ENCODE peak calls at places on chromosomes 1 and 21, in eight cellular contexts. B, K, G, H, J, Y, Q and X are unnamed samples. For H3K4me1, the result is how much of the 10 kb centered on the place peaks cover.

GRCh38 chr1:180366386-180367068 is 135.8 kb downstream of the ACBD6 start:
- DNase-seq in B (no peak), K (peak), G (no peak), H (no peak), J (no peak), Y (no peak), Q (peak), X (no peak)

GRCh38 chr1:185284533-185285244 is 32.4 kb downstream of the IVNS1ABP start:
- DNase-seq in B (no peak), K (no peak), G (no peak), H (no peak), J (no peak), Y (no peak), Q (no peak), X (no peak)

GRCh38 chr1:242033331-242033956 is 34.5 kb upstream of the MAP1LC3C start:
- DNase-seq in B (no peak), K (no peak), G (no peak), H (no peak), J (no peak), Y (no peak), Q (no peak), X (no peak)

GRCh38 chr1:178267646-178268094 is 173.8 kb downstream of the RASAL2 start:
- DNase-seq in B (peak), K (peak), G (no peak), H (no peak), J (no peak), Y (no peak), Q (peak), X (no peak)

GRCh38 chr1:54559111-54559548 is 11.1 kb downstream of the ACOT11 start:
- DNase-seq in B (no peak), K (no peak), G (no peak), H (peak), J (no peak), Y (peak), Q (no peak), X (no peak)

GRCh38 chr1:58812926-58813325 is 29.1 kb upstream of the JUN start:
- DNase-seq in B (no peak), K (no peak), G (no peak), H (no peak), J (no peak), Y (no peak), Q (no peak), X (no peak)

GRCh38 chr1:47444578-47445465 is 7.0 kb downstream of the FOXD2 start:
- DNase-seq in B (peak), K (peak), G (no peak), H (no peak), J (peak), Y (no peak), Q (no peak), X (no peak)

GRCh38 chr1:205532026-205532891 is 27.8 kb downstream of the CDK18 start:
- DNase-seq in B (no peak), K (no peak), G (no peak), H (peak), J (no peak), Y (no peak), Q (no peak), X (no peak)

GRCh38 chr1:24052119-24052695 is 59.7 kb downstream of the MYOM3 start:
- DNase-seq in B (no peak), K (no peak), G (no peak), H (no peak), J (no peak), Y (no peak), Q (no peak), X (no peak)

GRCh38 chr1:199859525-199859924 is 168.0 kb upstream of the NR5A2 start:
- DNase-seq in B (no peak), K (peak), G (peak), H (no peak), J (no peak), Y (no peak), Q (peak), X (no peak)

GRCh38 chr1:18463984-18464664 is 16.6 kb upstream of the KLHDC7A start:
- DNase-seq in B (peak), K (no peak), G (no peak), H (peak), J (no peak), Y (no peak), Q (no peak), X (no peak)

GRCh38 chr1:15756143-15757015 is 2.2 kb upstream of the FBLIM1 start:
- DNase-seq in B (no peak), K (peak), G (no peak), H (no peak), J (no peak), Y (no peak), Q (peak), X (peak)

GRCh38 chr1:2345297-2346075 is 45.9 kb downstream of the MORN1 start:
- DNase-seq in B (no peak), K (no peak), G (no peak), H (peak), J (no peak), Y (no peak), Q (no peak), X (peak)

GRCh38 chr1:151511636-151512215 is 539 bp downstream of the CGN start:
- DNase-seq in B (peak), K (peak), G (peak), H (no peak), J (no peak), Y (no peak), Q (peak), X (peak)

GRCh38 chr21:32593690-32594089 is 8.4 kb upstream of the TCP10L start:
- DNase-seq in B (no peak), K (no peak), G (no peak), H (peak), J (no peak), Y (no peak), Q (no peak), X (no peak)

GRCh38 chr1:22131875-22132486 is 10.9 kb downstream of the WNT4 start:
- DNase-seq in B (peak), K (peak), G (peak), H (peak), J (no peak), Y (no peak), Q (peak), X (peak)

GRCh38 chr1:155128755-155129473 is 1.2 kb downstream of the EFNA1 start:
- DNase-seq in B (peak), K (no peak), G (no peak), H (peak), J (no peak), Y (peak), Q (peak), X (no peak)

GRCh38 chr1:37930246-37931142 is 16.4 kb downstream of the INPP5B start:
- DNase-seq in B (no peak), K (peak), G (peak), H (no peak), J (no peak), Y (peak), Q (peak), X (no peak)

GRCh38 chr1:219324629-219325367 is 151.1 kb downstream of the LYPLAL1 start:
- DNase-seq in B (no peak), K (peak), G (no peak), H (no peak), J (no peak), Y (no peak), Q (peak), X (peak)

GRCh38 chr1:9823943-9824701 is at the start of gene CLSTN1:
- DNase-seq in B (peak), K (peak), G (peak), H (peak), J (peak), Y (peak), Q (peak), X (peak)

GRCh38 chr21:44907966-44908364 is 12.7 kb downstream of the ITGB2 start:
- DNase-seq in B (no peak), K (peak), G (no peak), H (peak), J (no peak), Y (no peak), Q (no peak), X (no peak)

GRCh38 chr1:58783090-58783992 is 506 bp downstream of the JUN start:
- DNase-seq in B (peak), K (peak), G (peak), H (peak), J (peak), Y (peak), Q (peak), X (peak)

GRCh38 chr1:56120021-56120420 is 459.3 kb downstream of the PLPP3 start:
- DNase-seq in B (no peak), K (peak), G (no peak), H (no peak), J (no peak), Y (no peak), Q (peak), X (no peak)

GRCh38 chr21:33857846-33858671 is 57.5 kb downstream of the ATP5PO start:
- DNase-seq in B (peak), K (no peak), G (no peak), H (no peak), J (no peak), Y (no peak), Q (no peak), X (no peak)

GRCh38 chr1:10794724-10795304 is 1.6 kb downstream of the CASZ1 start:
- DNase-seq in B (peak), K (peak), G (no peak), H (no peak), J (no peak), Y (peak), Q (peak), X (peak)

GRCh38 chr1:151693057-151693651 is 23.4 kb downstream of the CELF3 start:
- DNase-seq in B (no peak), K (peak), G (peak), H (no peak), J (no peak), Y (no peak), Q (peak), X (peak)

GRCh38 chr1:20199410-20199809 is 13.1 kb upstream of the PLA2G2C start:
- DNase-seq in B (no peak), K (no peak), G (no peak), H (no peak), J (no peak), Y (no peak), Q (peak), X (no peak)

GRCh38 chr1:94299627-94300552 is 62.5 kb upstream of the ARHGAP29 start:
- DNase-seq in B (peak), K (peak), G (no peak), H (no peak), J (no peak), Y (no peak), Q (peak), X (no peak)

GRCh38 chr1:26114165-26114927 is 2.7 kb downstream of the PDIK1L start:
- DNase-seq in B (no peak), K (no peak), G (no peak), H (no peak), J (no peak), Y (no peak), Q (no peak), X (no peak)

DNA sequence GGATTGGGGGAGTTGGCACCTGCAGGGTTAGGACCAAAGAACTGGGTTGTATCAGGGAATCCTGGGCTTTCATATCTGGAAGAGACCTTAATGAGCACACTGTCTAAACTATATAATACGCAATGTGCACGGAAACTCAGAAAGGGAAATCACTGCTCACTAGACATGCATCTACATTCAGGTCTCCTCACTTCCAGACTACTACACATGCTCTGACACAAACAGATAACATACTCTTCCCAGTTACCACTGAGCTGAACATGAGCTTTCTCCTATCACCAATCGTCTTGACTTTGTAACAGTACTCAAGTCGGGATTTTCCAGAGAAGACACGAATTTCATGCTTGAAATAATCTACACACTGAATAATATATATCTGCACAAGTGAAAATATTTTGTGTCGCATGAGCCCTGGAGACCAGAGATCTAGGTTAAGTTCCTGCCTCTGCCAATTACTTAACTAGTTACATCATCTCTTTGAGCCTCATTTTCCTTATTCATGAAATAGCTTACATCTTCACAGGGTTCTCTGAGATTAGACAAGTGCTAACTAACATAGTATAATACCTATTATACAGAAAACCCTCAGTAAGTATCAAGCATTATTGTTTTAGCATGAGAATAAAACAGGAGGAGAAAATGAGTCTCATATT is 101.1 kb downstream of the JAK1 start:
- DNase-seq in B (no peak), K (no peak), G (no peak), H (no peak), J (no peak), Y (no peak), Q (no peak), X (no peak)
- H3K27ac ChIP-seq in B (no peak), K (no peak), G (peak), H (peak), J (no peak), Y (peak), Q (no peak), X (no peak)

GRCh38 chr1:229272164-229273158 is 1.6 kb downstream of the RAB4A start:
- DNase-seq in B (no peak), K (peak), G (no peak), H (no peak), J (no peak), Y (no peak), Q (peak), X (no peak)
- H3K4me3 ChIP-seq in B (peak), K (peak), G (peak), H (peak), J (peak), Y (peak), Q (peak), X (peak)

DNA sequence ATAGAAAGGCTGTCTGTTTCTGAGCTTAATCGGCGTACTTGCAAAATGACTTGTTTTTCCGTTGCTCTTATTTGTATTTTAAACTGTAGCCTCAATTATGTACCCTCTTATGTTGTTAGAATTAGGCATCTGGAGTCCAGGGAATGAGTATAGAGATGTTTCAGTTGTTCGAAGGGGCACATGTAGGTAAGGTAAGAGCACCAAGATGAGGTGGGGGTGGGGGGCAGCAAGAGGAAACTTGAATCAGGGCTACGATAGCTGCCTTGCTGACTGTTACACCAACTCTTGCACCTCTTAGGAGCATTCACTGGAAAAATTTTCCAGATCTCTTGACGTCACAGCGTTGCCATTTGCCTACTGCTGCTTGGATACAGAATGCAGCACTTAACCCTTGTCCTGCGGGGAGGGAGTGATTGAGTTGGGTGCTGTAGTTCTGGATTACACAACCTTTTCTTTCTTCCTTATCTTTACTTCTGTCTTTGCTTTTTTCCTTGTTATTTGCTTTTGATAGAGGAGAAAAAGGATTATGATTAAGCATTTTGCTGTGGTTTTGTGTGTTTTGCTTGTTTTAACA is 3.2 kb downstream of the ATP1B1 start:
- DNase-seq in B (peak), K (no peak), G (peak), H (no peak), J (no peak), Y (peak), Q (peak), X (no peak)
- H3K4me1 ChIP-seq in B (under half), K (under half), G (half or more), H (under half), J (half or more), Y (half or more), Q (half or more), X (under half)

DNA sequence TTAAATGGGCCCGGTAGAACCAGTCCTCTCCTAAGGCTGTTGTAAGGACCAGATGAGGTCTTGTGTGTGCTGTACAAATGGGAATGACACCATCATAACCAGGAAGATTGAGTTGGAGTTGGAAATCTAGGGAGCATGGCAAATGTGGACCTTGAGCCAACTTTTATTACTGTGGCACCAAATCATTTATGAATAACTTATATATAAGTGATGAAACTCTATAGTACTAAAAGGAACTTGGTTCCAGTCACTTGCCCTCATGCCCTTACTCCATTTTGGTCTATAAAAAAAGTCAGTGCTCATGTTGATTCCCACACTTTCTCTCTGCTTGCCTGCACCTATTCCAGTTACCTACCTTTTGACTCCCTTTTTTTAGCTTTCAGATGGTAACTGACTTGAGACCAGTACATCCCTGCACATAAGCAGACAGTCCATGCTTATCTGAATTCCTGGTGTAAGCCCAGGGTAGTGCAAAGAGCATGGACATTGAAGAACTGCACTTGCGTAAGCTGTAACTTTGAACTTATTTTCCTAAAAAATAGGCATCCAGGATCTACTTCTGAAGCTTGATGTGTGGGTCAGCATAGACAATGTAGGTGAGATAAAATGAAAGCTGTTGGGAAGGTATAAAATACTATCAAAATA is 210.6 kb downstream of the PBX1 start:
- DNase-seq in B (no peak), K (no peak), G (no peak), H (no peak), J (no peak), Y (no peak), Q (no peak), X (no peak)
- H3K27ac ChIP-seq in B (no peak), K (peak), G (no peak), H (no peak), J (peak), Y (peak), Q (no peak), X (no peak)

GRCh38 chr1:168920456-168921094 is 185.9 kb upstream of the ATP1B1 start:
- DNase-seq in B (no peak), K (peak), G (no peak), H (no peak), J (no peak), Y (no peak), Q (peak), X (no peak)
- H3K4me3 ChIP-seq in B (no peak), K (no peak), G (no peak), H (no peak), J (no peak), Y (no peak), Q (peak), X (no peak)